ENCODE peak calls at places on chromosomes 6 and 20, in seven cellular contexts. One of them, this sample, is unnamed.

GRCh38 chr6:5752282-5752681 is 254.4 kb downstream of the NRN1 start:
- DNase-seq in mucosa of gallbladder: no peak
- DNase-seq in GM04503: peak
- DNase-seq in SW 1271: no peak
- DNase-seq in GF-D8: no peak
- DNase-seq in NCI-H1930: no peak
- DNase-seq in tibial artery: no peak
- DNase-seq in this sample: no peak

GRCh38 chr6:7419065-7419464 is 29.5 kb downstream of the RIOK1 start:
- DNase-seq in mucosa of gallbladder: no peak
- DNase-seq in GM04503: no peak
- DNase-seq in SW 1271: no peak
- DNase-seq in GF-D8: no peak
- DNase-seq in NCI-H1930: no peak
- DNase-seq in tibial artery: no peak
- DNase-seq in this sample: no peak

GRCh38 chr6:149840345-149841075 is 23.6 kb downstream of the LRP11 start:
- DNase-seq in mucosa of gallbladder: peak
- DNase-seq in GM04503: peak
- DNase-seq in SW 1271: peak
- DNase-seq in GF-D8: no peak
- DNase-seq in NCI-H1930: peak
- DNase-seq in tibial artery: peak
- DNase-seq in this sample: no peak

GRCh38 chr20:32649697-32650471 is 23.9 kb downstream of the C20orf203 start:
- DNase-seq in mucosa of gallbladder: no peak
- DNase-seq in GM04503: no peak
- DNase-seq in SW 1271: no peak
- DNase-seq in GF-D8: no peak
- DNase-seq in NCI-H1930: no peak
- DNase-seq in tibial artery: no peak
- DNase-seq in this sample: no peak

GRCh38 chr20:25000268-25000801 is 7.8 kb upstream of the APMAP start:
- DNase-seq in mucosa of gallbladder: peak
- DNase-seq in GM04503: peak
- DNase-seq in SW 1271: peak
- DNase-seq in GF-D8: no peak
- DNase-seq in NCI-H1930: no peak
- DNase-seq in tibial artery: peak
- DNase-seq in this sample: no peak

GRCh38 chr20:46199198-46199597 is 81.1 kb downstream of the CD40 start:
- DNase-seq in mucosa of gallbladder: no peak
- DNase-seq in GM04503: no peak
- DNase-seq in SW 1271: no peak
- DNase-seq in GF-D8: no peak
- DNase-seq in NCI-H1930: no peak
- DNase-seq in tibial artery: no peak
- DNase-seq in this sample: no peak

GRCh38 chr6:99522531-99522930 is 7.3 kb upstream of the USP45 start:
- DNase-seq in mucosa of gallbladder: no peak
- DNase-seq in GM04503: no peak
- DNase-seq in SW 1271: no peak
- DNase-seq in GF-D8: no peak
- DNase-seq in NCI-H1930: no peak
- DNase-seq in tibial artery: no peak
- DNase-seq in this sample: no peak

GRCh38 chr6:119349341-119350201 is at the start of gene MAN1A1:
- DNase-seq in mucosa of gallbladder: peak
- DNase-seq in GM04503: no peak
- DNase-seq in SW 1271: peak
- DNase-seq in GF-D8: peak
- DNase-seq in NCI-H1930: peak
- DNase-seq in tibial artery: peak
- DNase-seq in this sample: no peak

GRCh38 chr6:149750136-149750609 is 632 bp downstream of the PCMT1 start:
- DNase-seq in mucosa of gallbladder: peak
- DNase-seq in GM04503: no peak
- DNase-seq in SW 1271: peak
- DNase-seq in GF-D8: peak
- DNase-seq in NCI-H1930: peak
- DNase-seq in tibial artery: peak
- DNase-seq in this sample: no peak

GRCh38 chr20:60632420-60633262 is 619.4 kb upstream of the CDH4 start:
- DNase-seq in mucosa of gallbladder: no peak
- DNase-seq in GM04503: no peak
- DNase-seq in SW 1271: no peak
- DNase-seq in GF-D8: no peak
- DNase-seq in NCI-H1930: no peak
- DNase-seq in tibial artery: no peak
- DNase-seq in this sample: no peak

GRCh38 chr20:63073051-63073737 is 66.4 kb upstream of the BHLHE23 start:
- DNase-seq in mucosa of gallbladder: no peak
- DNase-seq in GM04503: no peak
- DNase-seq in SW 1271: no peak
- DNase-seq in GF-D8: no peak
- DNase-seq in NCI-H1930: no peak
- DNase-seq in tibial artery: no peak
- DNase-seq in this sample: no peak

GRCh38 chr6:48474764-48475674 is 364.0 kb upstream of the PTCHD4 start:
- DNase-seq in mucosa of gallbladder: no peak
- DNase-seq in GM04503: no peak
- DNase-seq in SW 1271: no peak
- DNase-seq in GF-D8: no peak
- DNase-seq in NCI-H1930: no peak
- DNase-seq in tibial artery: no peak
- DNase-seq in this sample: no peak

GRCh38 chr6:16822529-16822928 is 61.3 kb upstream of the ATXN1 start:
- DNase-seq in mucosa of gallbladder: no peak
- DNase-seq in GM04503: no peak
- DNase-seq in SW 1271: no peak
- DNase-seq in GF-D8: no peak
- DNase-seq in NCI-H1930: no peak
- DNase-seq in tibial artery: no peak
- DNase-seq in this sample: no peak

GRCh38 chr6:166955865-166956443 is 396 bp downstream of the RNASET2 start:
- DNase-seq in mucosa of gallbladder: no peak
- DNase-seq in GM04503: no peak
- DNase-seq in SW 1271: no peak
- DNase-seq in GF-D8: no peak
- DNase-seq in NCI-H1930: no peak
- DNase-seq in tibial artery: no peak
- DNase-seq in this sample: no peak

GRCh38 chr6:37060195-37060559 is 54.7 kb downstream of the FGD2 start:
- DNase-seq in mucosa of gallbladder: no peak
- DNase-seq in GM04503: no peak
- DNase-seq in SW 1271: no peak
- DNase-seq in GF-D8: no peak
- DNase-seq in NCI-H1930: no peak
- DNase-seq in tibial artery: no peak
- DNase-seq in this sample: no peak

GRCh38 chr6:90044182-90044832 is 150.0 kb downstream of the GJA10 start:
- DNase-seq in mucosa of gallbladder: no peak
- DNase-seq in GM04503: no peak
- DNase-seq in SW 1271: no peak
- DNase-seq in GF-D8: no peak
- DNase-seq in NCI-H1930: no peak
- DNase-seq in tibial artery: no peak
- DNase-seq in this sample: no peak

GRCh38 chr6:83097204-83097603 is 29.7 kb downstream of the DOP1A start:
- DNase-seq in mucosa of gallbladder: no peak
- DNase-seq in GM04503: no peak
- DNase-seq in SW 1271: no peak
- DNase-seq in GF-D8: no peak
- DNase-seq in NCI-H1930: no peak
- DNase-seq in tibial artery: no peak
- DNase-seq in this sample: no peak

GRCh38 chr6:141548969-141549368 is 583.8 kb upstream of the GJE1 start:
- DNase-seq in mucosa of gallbladder: no peak
- DNase-seq in GM04503: no peak
- DNase-seq in SW 1271: peak
- DNase-seq in GF-D8: no peak
- DNase-seq in NCI-H1930: no peak
- DNase-seq in tibial artery: no peak
- DNase-seq in this sample: no peak

GRCh38 chr20:3798405-3798768 is 2.3 kb downstream of the CDC25B start:
- DNase-seq in mucosa of gallbladder: no peak
- DNase-seq in GM04503: no peak
- DNase-seq in SW 1271: no peak
- DNase-seq in GF-D8: no peak
- DNase-seq in NCI-H1930: no peak
- DNase-seq in tibial artery: no peak
- DNase-seq in this sample: no peak

GRCh38 chr6:38423746-38424145 is 216.0 kb downstream of the BTBD9 start:
- DNase-seq in mucosa of gallbladder: no peak
- DNase-seq in GM04503: no peak
- DNase-seq in SW 1271: no peak
- DNase-seq in GF-D8: no peak
- DNase-seq in NCI-H1930: no peak
- DNase-seq in tibial artery: no peak
- DNase-seq in this sample: no peak

GRCh38 chr20:60507087-60507684 is 549.0 kb downstream of the CDH26 start:
- DNase-seq in mucosa of gallbladder: no peak
- DNase-seq in GM04503: no peak
- DNase-seq in SW 1271: no peak
- DNase-seq in GF-D8: no peak
- DNase-seq in NCI-H1930: no peak
- DNase-seq in tibial artery: no peak
- DNase-seq in this sample: no peak

GRCh38 chr20:64039293-64040160 is 3.5 kb downstream of the C20orf204 start:
- DNase-seq in mucosa of gallbladder: no peak
- DNase-seq in GM04503: no peak
- DNase-seq in SW 1271: no peak
- DNase-seq in GF-D8: no peak
- DNase-seq in NCI-H1930: no peak
- DNase-seq in tibial artery: no peak
- DNase-seq in this sample: no peak

GRCh38 chr6:82525775-82526515 is 162.3 kb downstream of the TPBG start:
- DNase-seq in mucosa of gallbladder: no peak
- DNase-seq in GM04503: no peak
- DNase-seq in SW 1271: no peak
- DNase-seq in GF-D8: no peak
- DNase-seq in NCI-H1930: no peak
- DNase-seq in tibial artery: no peak
- DNase-seq in this sample: no peak

GRCh38 chr20:46007671-46008070 is 1.0 kb upstream of the MMP9 start:
- DNase-seq in mucosa of gallbladder: no peak
- DNase-seq in GM04503: no peak
- DNase-seq in SW 1271: no peak
- DNase-seq in GF-D8: no peak
- DNase-seq in NCI-H1930: no peak
- DNase-seq in tibial artery: no peak
- DNase-seq in this sample: no peak

GRCh38 chr6:41085182-41085581 is 12.4 kb downstream of the NFYA start:
- DNase-seq in mucosa of gallbladder: no peak
- DNase-seq in GM04503: no peak
- DNase-seq in SW 1271: no peak
- DNase-seq in GF-D8: no peak
- DNase-seq in NCI-H1930: no peak
- DNase-seq in tibial artery: no peak
- DNase-seq in this sample: no peak

GRCh38 chr6:1771324-1771723 is 161.6 kb downstream of the FOXC1 start:
- DNase-seq in mucosa of gallbladder: no peak
- DNase-seq in GM04503: no peak
- DNase-seq in SW 1271: no peak
- DNase-seq in GF-D8: no peak
- DNase-seq in NCI-H1930: peak
- DNase-seq in tibial artery: no peak
- DNase-seq in this sample: no peak

GRCh38 chr20:52312131-52312729 is 120.7 kb upstream of the ZFP64 start:
- DNase-seq in mucosa of gallbladder: peak
- DNase-seq in GM04503: peak
- DNase-seq in SW 1271: peak
- DNase-seq in GF-D8: no peak
- DNase-seq in NCI-H1930: peak
- DNase-seq in tibial artery: no peak
- DNase-seq in this sample: peak

GRCh38 chr6:563863-564262 is 93.0 kb downstream of the HUS1B start:
- DNase-seq in mucosa of gallbladder: no peak
- DNase-seq in GM04503: no peak
- DNase-seq in SW 1271: no peak
- DNase-seq in GF-D8: no peak
- DNase-seq in NCI-H1930: no peak
- DNase-seq in tibial artery: no peak
- DNase-seq in this sample: no peak

GRCh38 chr6:27772261-27773001 is 139.8 kb downstream of the OR2B2 start:
- DNase-seq in mucosa of gallbladder: peak
- DNase-seq in GM04503: peak
- DNase-seq in SW 1271: peak
- DNase-seq in GF-D8: no peak
- DNase-seq in NCI-H1930: peak
- DNase-seq in tibial artery: peak
- DNase-seq in this sample: no peak

GRCh38 chr6:43840490-43841218 is 70.6 kb downstream of the VEGFA start:
- DNase-seq in mucosa of gallbladder: no peak
- DNase-seq in GM04503: no peak
- DNase-seq in SW 1271: no peak
- DNase-seq in GF-D8: no peak
- DNase-seq in NCI-H1930: no peak
- DNase-seq in tibial artery: no peak
- DNase-seq in this sample: no peak

GRCh38 chr6:125114248-125114858 is 39.2 kb upstream of the TPD52L1 start:
- DNase-seq in mucosa of gallbladder: peak
- DNase-seq in GM04503: no peak
- DNase-seq in SW 1271: peak
- DNase-seq in GF-D8: no peak
- DNase-seq in NCI-H1930: peak
- DNase-seq in tibial artery: peak
- DNase-seq in this sample: no peak

GRCh38 chr6:13641315-13641714 is 26.2 kb downstream of the NOL7 start:
- DNase-seq in mucosa of gallbladder: no peak
- DNase-seq in GM04503: no peak
- DNase-seq in SW 1271: no peak
- DNase-seq in GF-D8: no peak
- DNase-seq in NCI-H1930: no peak
- DNase-seq in tibial artery: no peak
- DNase-seq in this sample: no peak

GRCh38 chr6:148851683-148852556 is 105.1 kb downstream of the UST start:
- DNase-seq in mucosa of gallbladder: no peak
- DNase-seq in GM04503: no peak
- DNase-seq in SW 1271: no peak
- DNase-seq in GF-D8: no peak
- DNase-seq in NCI-H1930: no peak
- DNase-seq in tibial artery: no peak
- DNase-seq in this sample: no peak

GRCh38 chr6:144566868-144567615 is 281.9 kb downstream of the UTRN start:
- DNase-seq in mucosa of gallbladder: no peak
- DNase-seq in GM04503: no peak
- DNase-seq in SW 1271: no peak
- DNase-seq in GF-D8: peak
- DNase-seq in NCI-H1930: no peak
- DNase-seq in tibial artery: no peak
- DNase-seq in this sample: no peak

GRCh38 chr20:57693002-57693582 is 16.7 kb downstream of the PMEPA1 start:
- DNase-seq in mucosa of gallbladder: no peak
- DNase-seq in GM04503: no peak
- DNase-seq in SW 1271: no peak
- DNase-seq in GF-D8: no peak
- DNase-seq in NCI-H1930: no peak
- DNase-seq in tibial artery: no peak
- DNase-seq in this sample: no peak

GRCh38 chr6:107400748-107401147 is 58.6 kb downstream of the PDSS2 start:
- DNase-seq in mucosa of gallbladder: no peak
- DNase-seq in GM04503: no peak
- DNase-seq in SW 1271: no peak
- DNase-seq in GF-D8: no peak
- DNase-seq in NCI-H1930: no peak
- DNase-seq in tibial artery: no peak
- DNase-seq in this sample: no peak

GRCh38 chr6:18432180-18432579 is 45.0 kb downstream of the RNF144B start:
- DNase-seq in mucosa of gallbladder: no peak
- DNase-seq in GM04503: no peak
- DNase-seq in SW 1271: no peak
- DNase-seq in GF-D8: no peak
- DNase-seq in NCI-H1930: no peak
- DNase-seq in tibial artery: no peak
- DNase-seq in this sample: no peak

GRCh38 chr6:47992805-47993204 is 118.2 kb downstream of the PTCHD4 start:
- DNase-seq in mucosa of gallbladder: no peak
- DNase-seq in GM04503: no peak
- DNase-seq in SW 1271: no peak
- DNase-seq in GF-D8: no peak
- DNase-seq in NCI-H1930: no peak
- DNase-seq in tibial artery: no peak
- DNase-seq in this sample: no peak